ENCODE peak calls at places on chromosomes 11 and 22, in six cellular contexts. D is A549, O is IMR-90, C is tibial nerve, U is thyroid gland, G is heart left ventricle. N is an unnamed sample.

GRCh38 chr11:9615031-9615451 is 41.6 kb downstream of the WEE1 start:
- DNase-seq in D (no peak), O (peak; percentile 13), C (no peak), U (no peak), G (no peak), N (no peak)

GRCh38 chr11:63779044-63779443 is 10.5 kb upstream of the ZFTA start:
- DNase-seq in D (no peak), O (no peak), C (no peak), U (no peak), G (no peak), N (peak; percentile 59)

GRCh38 chr11:90449643-90450042 is 226.8 kb upstream of the CHORDC1 start:
- DNase-seq in D (no peak), O (no peak), C (no peak), U (no peak), G (no peak), N (no peak)

GRCh38 chr22:37358917-37359316 is 68.4 kb downstream of the ELFN2 start:
- DNase-seq in D (no peak), O (peak; percentile 39), C (no peak), U (no peak), G (no peak), N (no peak)

GRCh38 chr11:112057170-112057569 is 16.6 kb downstream of the PIH1D2 start:
- DNase-seq in D (no peak), O (no peak), C (no peak), U (no peak), G (no peak), N (no peak)

GRCh38 chr11:61733120-61733978 is 19.1 kb upstream of the MYRF start:
- DNase-seq in D (peak; percentile 95), O (peak; percentile 80), C (peak; percentile 83), U (peak; percentile 88), G (peak; percentile 83), N (peak; percentile 92)

GRCh38 chr11:30504468-30504867 is 81.7 kb downstream of the MPPED2 start:
- DNase-seq in D (no peak), O (no peak), C (no peak), U (no peak), G (no peak), N (no peak)

GRCh38 chr11:110119317-110119716 is 26.1 kb downstream of the ZC3H12C start:
- DNase-seq in D (no peak), O (no peak), C (no peak), U (no peak), G (no peak), N (no peak)

GRCh38 chr11:17607083-17607429 is 60.0 kb downstream of the OTOG start:
- DNase-seq in D (no peak), O (no peak), C (no peak), U (no peak), G (no peak), N (no peak)

GRCh38 chr11:133697603-133698002 is 147.7 kb downstream of the SPATA19 start:
- DNase-seq in D (no peak), O (no peak), C (no peak), U (no peak), G (no peak), N (no peak)

GRCh38 chr11:119091083-119091650 is 6.5 kb downstream of the HMBS start:
- DNase-seq in D (no peak), O (peak; percentile 50), C (no peak), U (no peak), G (no peak), N (no peak)

GRCh38 chr11:6411594-6412031 is 7.3 kb downstream of the APBB1 start:
- DNase-seq in D (no peak), O (no peak), C (no peak), U (no peak), G (no peak), N (no peak)

GRCh38 chr11:128336203-128336602 is 251.2 kb downstream of the ETS1 start:
- DNase-seq in D (no peak), O (peak; percentile 82), C (peak; percentile 20), U (peak; percentile 52), G (peak; percentile 50), N (peak; percentile 89)

GRCh38 chr11:94638278-94638901 is 71.2 kb downstream of the PIWIL4 start:
- DNase-seq in D (no peak), O (no peak), C (no peak), U (no peak), G (no peak), N (no peak)

GRCh38 chr11:18974192-18974591 is 35.0 kb upstream of the MRGPRX1 start:
- DNase-seq in D (no peak), O (no peak), C (no peak), U (no peak), G (no peak), N (no peak)

GRCh38 chr11:74090701-74091100 is 80.1 kb downstream of the C2CD3 start:
- DNase-seq in D (no peak), O (peak; percentile 29), C (no peak), U (no peak), G (no peak), N (no peak)

GRCh38 chr22:37089451-37089850 is 20.1 kb downstream of the TMPRSS6 start:
- DNase-seq in D (no peak), O (peak; percentile 5), C (no peak), U (peak; percentile 15), G (no peak), N (no peak)

GRCh38 chr11:21561589-21561988 is 631.3 kb upstream of the ANO5 start:
- DNase-seq in D (peak; percentile 22), O (no peak), C (no peak), U (no peak), G (no peak), N (no peak)

GRCh38 chr11:33227578-33228261 is 29.5 kb upstream of the HIPK3 start:
- DNase-seq in D (no peak), O (peak; percentile 68), C (no peak), U (no peak), G (no peak), N (no peak)

GRCh38 chr22:50563410-50564160 is 866 bp upstream of the SYCE3 start:
- DNase-seq in D (no peak), O (no peak), C (no peak), U (peak; percentile 49), G (no peak), N (peak; percentile 27)

GRCh38 chr22:42439821-42440674 is 7.8 kb upstream of the NFAM1 start:
- DNase-seq in D (no peak), O (peak; percentile 49), C (no peak), U (no peak), G (no peak), N (peak; percentile 36)

GRCh38 chr11:35200811-35201341 is 61.9 kb downstream of the CD44 start:
- DNase-seq in D (no peak), O (no peak), C (no peak), U (no peak), G (no peak), N (no peak)

GRCh38 chr22:48489551-48490512 is 1337.8 kb downstream of the BRD1 start:
- DNase-seq in D (peak; percentile 23), O (no peak), C (no peak), U (no peak), G (peak; percentile 2), N (no peak)

GRCh38 chr11:1305558-1306056 is 3.8 kb downstream of the TOLLIP start:
- DNase-seq in D (no peak), O (no peak), C (no peak), U (no peak), G (no peak), N (no peak)

GRCh38 chr22:48943567-48944432 is 883.9 kb downstream of the BRD1 start:
- DNase-seq in D (peak; percentile 25), O (no peak), C (no peak), U (no peak), G (no peak), N (no peak)

GRCh38 chr11:6735306-6735705 is 36.5 kb downstream of the OR2AG2 start:
- DNase-seq in D (no peak), O (no peak), C (no peak), U (no peak), G (no peak), N (no peak)

GRCh38 chr11:70567680-70568503 is 169.6 kb downstream of the CTTN start:
- DNase-seq in D (no peak), O (peak; percentile 10), C (peak; percentile 27), U (no peak), G (peak; percentile 48), N (peak; percentile 32)

GRCh38 chr22:42452456-42452855 is 20.3 kb upstream of the NFAM1 start:
- DNase-seq in D (no peak), O (no peak), C (no peak), U (no peak), G (no peak), N (no peak)

GRCh38 chr22:41397143-41397811 is 15.5 kb downstream of the TEF start:
- DNase-seq in D (no peak), O (no peak), C (no peak), U (no peak), G (no peak), N (no peak)

GRCh38 chr11:84993386-84993785 is 633.8 kb downstream of the DLG2 start:
- DNase-seq in D (no peak), O (no peak), C (no peak), U (no peak), G (no peak), N (no peak)

GRCh38 chr22:19178659-19179471 is at the start of gene SLC25A1:
- DNase-seq in D (peak; percentile 72), O (peak; percentile 80), C (peak; percentile 88), U (peak; percentile 92), G (peak; percentile 92), N (peak; percentile 97)
- TF ChIP-seq POLR2A in D (peak; percentile 59), O (peak; percentile 56), C (peak; percentile 93), U (peak; percentile 81), G (no peak), N (peak; percentile 76)

GRCh38 chr11:42311504-42311903 is 852.1 kb upstream of the LRRC4C start:
- DNase-seq in D (no peak), O (no peak), C (no peak), U (no peak), G (no peak), N (no peak)
- TF ChIP-seq POLR2A in D (no peak), O (no peak), C (no peak), U (no peak), G (no peak), N (no peak)

GRCh38 chr22:39453765-39454378 is 2.9 kb upstream of the MGAT3 start:
- DNase-seq in D (no peak), O (peak; percentile 17), C (no peak), U (no peak), G (no peak), N (no peak)

GRCh38 chr22:39454385-39454871 is 2.4 kb upstream of the MGAT3 start:
- DNase-seq in D (no peak), O (no peak), C (no peak), U (no peak), G (no peak), N (no peak)

GRCh38 chr22:39449708-39450107 is 7.1 kb upstream of the MGAT3 start:
- DNase-seq in D (no peak), O (no peak), C (no peak), U (no peak), G (no peak), N (no peak)

GRCh38 chr22:39450258-39450955 is 6.4 kb upstream of the MGAT3 start:
- DNase-seq in D (no peak), O (no peak), C (no peak), U (no peak), G (no peak), N (no peak)

DNA sequence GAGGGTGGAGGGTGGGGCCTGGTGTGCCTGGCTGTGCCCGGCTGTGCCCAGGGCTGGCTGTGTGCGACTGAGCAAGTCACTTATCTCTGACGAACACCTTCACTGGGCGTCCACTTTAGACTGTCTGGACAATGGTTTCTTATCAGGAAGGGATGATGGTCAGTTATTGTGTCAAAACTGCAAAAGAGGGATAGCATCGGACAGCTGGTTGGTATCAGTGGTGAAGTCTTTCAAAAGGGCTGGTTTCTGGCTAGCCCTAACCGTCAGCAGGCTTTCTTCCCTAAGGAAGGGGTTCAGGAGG is 4.1 kb upstream of the MGAT3 start:
- DNase-seq in D (no peak), O (no peak), C (no peak), U (no peak), G (no peak), N (no peak)
- TF ChIP-seq POLR2A in D (no peak), O (no peak), C (no peak), U (no peak), G (no peak), N (no peak)

GRCh38 chr11:11978792-11979486 is 29.5 kb downstream of the DKK3 start:
- DNase-seq in D (no peak), O (peak; percentile 80), C (peak; percentile 48), U (peak; percentile 31), G (peak; percentile 89), N (peak; percentile 89)
- TF ChIP-seq POLR2A in D (no peak), O (no peak), C (no peak), U (no peak), G (no peak), N (no peak)